ENCODE peak calls at places on chromosomes 3 and 15, in four cellular contexts. R is body of pancreas, M is transverse colon, G is lower leg skin. S is an unnamed sample.

GRCh38 chr3:44418549-44418948 is 58.9 kb downstream of the ZNF445 start:
- DNase-seq in M (no peak), R (no peak), G (no peak), S (no peak)

GRCh38 chr3:25566358-25566920 is 98.3 kb downstream of the TOP2B start:
- DNase-seq in M (no peak), R (no peak), G (no peak), S (no peak)

GRCh38 chr3:196519738-196520122 is 4.6 kb upstream of the SMCO1 start:
- DNase-seq in R (no peak), M (no peak), G (no peak), S (no peak)

GRCh38 chr3:105906834-105907233 is 38.0 kb upstream of the CBLB start:
- DNase-seq in M (no peak), R (peak; percentile 48), G (peak; percentile 79), S (peak; percentile 38)

GRCh38 chr3:64717872-64718613 is 30.2 kb upstream of the ADAMTS9 start:
- DNase-seq in M (no peak), G (no peak), R (no peak), S (no peak)

GRCh38 chr15:78997981-78998499 is 53.2 kb upstream of the CTSH start:
- DNase-seq in G (no peak), M (no peak), R (no peak), S (no peak)

GRCh38 chr3:177642482-177643163 is 445.3 kb upstream of the TBL1XR1 start:
- DNase-seq in G (no peak), M (no peak), R (no peak), S (no peak)

GRCh38 chr3:158748237-158748828 is 16.1 kb upstream of the RARRES1 start:
- DNase-seq in M (peak; percentile 49), R (peak; percentile 68), G (peak; percentile 58), S (peak; percentile 77)

GRCh38 chr15:51969728-51970127 is 1.9 kb downstream of the LEO1 start:
- DNase-seq in G (no peak), M (no peak), R (no peak), S (no peak)

GRCh38 chr3:98003306-98003969 is 31.2 kb upstream of the RIOX2 start:
- DNase-seq in M (no peak), R (no peak), G (no peak), S (no peak)

GRCh38 chr3:13513051-13513912 is 33.2 kb downstream of the HDAC11 start:
- DNase-seq in M (no peak), R (no peak), G (peak; percentile 71), S (no peak)

GRCh38 chr3:156605686-156606605 is 51.0 kb upstream of the SSR3 start:
- DNase-seq in G (no peak), R (peak; percentile 41), M (peak; percentile 23), S (peak; percentile 27)

GRCh38 chr3:46860381-46861292 is 2.6 kb downstream of the MYL3 start:
- DNase-seq in M (no peak), R (no peak), G (no peak), S (no peak)

GRCh38 chr3:39166932-39167532 is 13.6 kb upstream of the CSRNP1 start:
- DNase-seq in G (peak; percentile 84), M (no peak), R (peak; percentile 73), S (peak; percentile 69)

GRCh38 chr3:185549111-185549510 is 3.3 kb downstream of the LIPH start:
- DNase-seq in R (peak; percentile 80), M (no peak), G (peak; percentile 73), S (peak; percentile 37)

GRCh38 chr3:45632956-45633355 is 38.4 kb downstream of the LIMD1 start:
- DNase-seq in G (no peak), M (no peak), R (no peak), S (no peak)

GRCh38 chr15:35746121-35746520 is 200.2 kb upstream of the DPH6 start:
- DNase-seq in M (no peak), G (no peak), R (no peak), S (no peak)

GRCh38 chr15:74040115-74040850 is 42.1 kb downstream of the GOLGA6A start:
- DNase-seq in G (peak; percentile 52), M (peak; percentile 48), R (peak; percentile 56), S (no peak)

DNA sequence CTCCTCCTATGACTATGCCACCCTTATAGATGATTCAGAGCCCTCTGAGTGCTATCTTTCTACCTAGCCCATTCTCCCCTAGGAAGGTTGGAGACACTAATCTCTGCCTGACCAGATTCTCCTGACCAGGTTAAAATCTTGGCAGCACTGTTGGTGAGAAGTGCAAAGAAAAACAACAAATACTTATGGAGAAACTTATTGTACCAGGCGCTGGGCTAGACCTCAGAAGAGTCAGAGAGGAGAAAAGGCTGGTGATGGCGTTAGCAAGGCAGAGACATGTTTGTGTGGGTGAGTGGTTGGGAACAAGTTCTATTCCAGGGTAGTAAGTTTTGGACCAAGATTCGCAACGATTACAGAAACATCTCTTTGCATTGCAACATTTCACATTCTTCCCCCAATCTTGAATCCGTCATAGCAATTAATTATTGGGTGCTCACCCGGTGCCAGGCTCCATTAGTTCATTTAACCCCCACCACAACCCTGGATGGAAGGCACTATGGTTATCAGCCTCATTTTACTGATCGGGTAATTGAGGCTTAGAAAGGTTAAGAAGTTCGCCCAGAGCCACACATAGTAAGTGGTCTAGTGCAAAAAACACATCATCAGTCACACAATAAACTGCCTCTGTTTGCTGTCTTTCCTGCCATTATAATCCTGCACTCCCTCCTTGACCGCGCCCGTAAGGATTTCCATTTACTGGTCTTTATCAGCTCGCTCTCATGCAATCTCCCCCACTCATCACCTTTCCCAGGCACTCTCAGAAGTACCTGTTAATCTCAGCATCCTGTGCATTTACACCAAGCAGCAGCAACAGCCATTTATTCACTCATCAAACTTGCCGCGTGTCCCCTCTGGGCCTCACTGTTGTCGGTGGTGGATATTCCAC is 672 bp upstream of the TSPAN3 start:
- DNase-seq in R (no peak), G (no peak), M (no peak), S (no peak)
- TF ChIP-seq POLR2A in R (no peak), G (no peak), M (no peak), S (no peak)

DNA sequence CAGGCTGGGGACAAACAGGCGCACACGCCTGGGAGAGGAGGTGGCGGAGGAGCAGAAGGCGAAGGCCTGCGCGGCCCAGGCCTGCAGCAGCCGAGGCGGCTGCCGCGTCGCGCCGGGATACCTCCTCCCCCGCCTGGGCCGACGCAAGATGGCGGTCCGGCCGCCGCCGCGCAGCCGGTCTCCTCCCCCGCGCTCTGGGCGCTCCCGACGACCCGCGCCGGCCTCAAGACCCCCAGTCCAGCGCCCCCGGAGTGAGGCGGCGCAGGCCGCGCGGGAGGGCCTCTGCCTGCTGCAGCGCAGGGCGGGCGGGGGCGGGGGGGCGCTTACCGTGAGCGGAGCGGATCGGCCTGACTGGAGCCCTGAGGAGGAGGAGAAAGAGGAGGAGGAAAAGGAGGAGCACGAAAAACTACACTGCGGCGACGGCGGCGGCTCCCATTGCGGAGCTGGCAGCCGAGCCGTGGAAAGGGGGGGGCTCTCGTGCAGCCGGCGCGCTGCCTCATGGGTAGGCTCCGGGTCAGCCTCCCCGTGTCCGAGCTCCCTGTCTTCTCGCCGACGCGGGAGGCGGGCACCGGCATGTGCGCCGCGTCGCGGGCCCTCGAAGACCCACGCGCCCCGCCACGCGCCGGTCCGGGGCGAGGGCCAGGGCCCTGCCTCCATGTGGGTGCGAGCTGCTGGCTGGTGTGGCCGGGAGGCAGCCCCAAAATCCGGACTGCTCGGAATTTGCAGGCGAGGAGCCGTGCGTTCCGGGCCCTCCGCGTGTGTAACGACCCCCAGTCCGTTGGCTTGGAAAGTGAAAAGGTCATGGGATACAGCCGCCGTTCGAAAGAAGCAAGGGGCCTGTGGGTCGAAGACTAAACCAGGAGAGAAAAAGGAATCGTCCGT is at the start of gene ZNF280D:
- DNase-seq in R (peak; percentile 93), G (peak; percentile 83), M (peak; percentile 91), S (peak; percentile 92)
- TF ChIP-seq POLR2A in R (peak; percentile 67), G (no peak), M (peak; percentile 50), S (peak; percentile 57)

DNA sequence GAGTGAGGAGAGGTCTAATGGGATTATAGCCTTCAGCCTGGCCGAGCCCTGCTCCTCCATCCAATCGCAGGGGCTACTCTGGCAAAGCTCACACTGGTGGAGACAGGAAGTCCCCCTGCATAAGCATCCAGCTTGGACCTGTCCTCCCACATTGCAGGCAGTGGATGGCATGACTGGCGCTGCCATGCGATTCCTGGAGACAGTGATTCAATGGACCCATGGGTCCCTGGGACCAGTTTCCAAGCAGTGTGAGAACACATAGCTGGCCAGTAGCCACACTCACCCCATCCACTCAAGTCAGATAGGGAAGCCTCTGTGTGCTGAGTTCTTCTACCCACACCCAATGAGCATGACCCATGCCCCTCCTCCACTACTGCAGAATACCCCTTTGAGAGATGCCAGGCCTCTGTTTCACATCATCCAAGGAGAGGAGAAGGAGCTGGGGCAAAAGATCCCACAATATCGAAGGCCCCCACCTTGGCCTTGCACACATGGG is 18.1 kb upstream of the POC1A start:
- DNase-seq in R (no peak), M (no peak), G (no peak), S (no peak)
- TF ChIP-seq POLR2A in R (no peak), M (no peak), G (no peak), S (no peak)

GRCh38 chr3:146037697-146038096 is 123.3 kb downstream of the PLOD2 start:
- DNase-seq in M (no peak), R (no peak), G (no peak), S (no peak)
- TF ChIP-seq POLR2A in M (no peak), R (no peak), G (no peak), S (no peak)

DNA sequence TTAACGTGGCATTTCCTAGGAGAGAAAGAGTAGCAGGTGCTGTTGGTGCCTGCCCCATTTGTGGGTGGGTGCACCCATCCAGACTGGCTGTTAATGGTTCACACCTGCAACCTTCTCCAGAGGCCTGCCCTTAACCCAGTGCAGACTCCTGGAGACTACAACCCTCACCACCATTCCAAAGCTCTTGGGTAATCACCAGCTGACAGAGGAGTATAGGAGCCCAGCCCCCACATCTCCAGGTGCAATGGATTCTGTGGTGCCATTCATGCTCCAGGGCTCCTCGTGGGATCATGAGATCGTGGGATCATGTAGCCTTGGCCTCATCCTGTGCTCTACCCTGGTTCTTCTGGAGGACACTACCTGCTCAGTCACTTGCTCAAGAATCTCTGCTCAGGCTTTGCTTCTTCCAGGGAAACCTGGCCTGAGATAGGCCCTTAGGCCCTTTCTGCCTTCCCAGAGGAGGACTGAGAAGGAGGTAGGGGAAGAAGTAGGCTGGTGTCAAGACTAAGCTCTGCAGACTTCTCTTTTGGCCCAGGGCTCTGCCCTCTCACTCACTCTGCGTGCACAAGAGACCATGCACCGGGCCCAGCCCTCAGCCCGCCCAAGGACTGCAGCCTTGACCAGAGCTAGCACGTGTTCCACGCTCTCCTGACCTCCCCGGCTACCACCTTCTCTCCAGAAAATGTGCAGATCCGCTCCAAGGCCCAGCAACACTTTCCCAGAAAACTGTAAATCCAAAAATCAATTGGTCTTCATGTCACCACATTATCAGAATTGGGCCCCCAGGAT is 60.0 kb downstream of the SEMA5B start:
- DNase-seq in G (no peak), M (no peak), R (no peak), S (no peak)
- TF ChIP-seq POLR2A in G (no peak), M (no peak), R (no peak), S (no peak)

DNA sequence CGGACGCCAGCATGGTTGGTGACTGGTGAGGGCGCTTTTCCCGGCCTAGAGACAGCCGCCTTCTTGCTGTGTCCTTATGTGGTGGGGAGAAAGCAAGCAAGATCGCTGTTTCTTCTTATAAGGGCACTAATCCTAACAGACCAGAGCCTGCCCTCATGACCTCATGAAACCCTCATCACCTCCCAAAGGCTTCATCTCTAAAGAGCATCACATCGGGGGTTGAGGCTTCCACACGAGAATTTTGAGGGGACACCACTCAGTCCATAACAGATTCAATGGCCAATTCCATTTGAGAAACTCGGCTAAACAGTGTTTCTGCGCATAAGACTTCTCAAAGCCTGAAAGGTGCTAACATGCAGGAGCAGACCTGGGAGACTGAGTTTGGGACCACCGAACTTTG is 54.0 kb downstream of the VGLL4 start:
- DNase-seq in G (no peak), R (no peak), M (no peak), S (no peak)
- TF ChIP-seq POLR2A in G (no peak), R (no peak), M (no peak), S (no peak)

S was measured in adrenal gland.